ENCODE peak calls at places on chromosomes 16 and 17, in six cellular contexts. L, Z, N, K, X and D are unnamed samples.

GRCh38 chr17:73798111-73798748 is 154.0 kb upstream of the SDK2 start:
- DNase-seq in L (no peak), X (peak), N (peak), K (peak), Z (peak), D (peak)

GRCh38 chr17:46872421-46872820 is 21.0 kb downstream of the WNT9B start:
- DNase-seq in N (no peak), Z (no peak), X (no peak), K (no peak), L (no peak), D (no peak)

GRCh38 chr16:27154573-27155521 is 48.5 kb upstream of the KDM8 start:
- DNase-seq in L (peak), N (peak), X (peak), K (peak), Z (peak), D (peak)

GRCh38 chr16:77190190-77190477 is 856 bp upstream of the MON1B start:
- DNase-seq in L (no peak), N (no peak), Z (no peak), X (no peak), K (no peak), D (no peak)

GRCh38 chr16:10743227-10743609 is 424 bp upstream of the NUBP1 start:
- DNase-seq in X (no peak), L (no peak), K (no peak), Z (no peak), N (no peak), D (no peak)

GRCh38 chr17:69539781-69540319 is 125.4 kb downstream of the MAP2K6 start:
- DNase-seq in X (peak), Z (no peak), K (peak), N (peak), L (no peak), D (peak)

GRCh38 chr17:58049533-58049932 is 33.7 kb upstream of the DYNLL2 start:
- DNase-seq in K (no peak), X (no peak), Z (no peak), N (no peak), L (no peak), D (no peak)

GRCh38 chr17:65220732-65221131 is 83.6 kb downstream of the RGS9 start:
- DNase-seq in X (no peak), N (no peak), L (no peak), Z (no peak), K (no peak), D (peak)

GRCh38 chr16:2339521-2340484 is 725 bp downstream of the ABCA3 start:
- DNase-seq in L (peak), X (peak), Z (peak), K (no peak), N (peak), D (peak)

GRCh38 chr17:46885415-46885814 is 34.0 kb downstream of the WNT9B start:
- DNase-seq in K (no peak), N (no peak), Z (no peak), L (no peak), X (no peak), D (no peak)

GRCh38 chr17:30808785-30809286 is 15.7 kb downstream of the CRLF3 start:
- DNase-seq in X (no peak), N (no peak), Z (no peak), K (peak), L (no peak), D (no peak)

GRCh38 chr16:63981639-63982038 is 1140.2 kb downstream of the CDH11 start:
- DNase-seq in X (no peak), Z (no peak), K (no peak), L (no peak), N (no peak), D (no peak)

GRCh38 chr17:31008374-31009035 is 37.7 kb downstream of the RNF135 start:
- DNase-seq in X (no peak), Z (peak), L (no peak), K (peak), N (peak), D (peak)

GRCh38 chr17:48113201-48113676 is 5.7 kb downstream of the SNX11 start:
- DNase-seq in N (no peak), Z (no peak), X (no peak), K (no peak), L (no peak), D (peak)

GRCh38 chr17:76697702-76698465 is 12.9 kb downstream of the MXRA7 start:
- DNase-seq in L (peak), X (no peak), Z (no peak), K (no peak), N (peak), D (peak)

GRCh38 chr17:38879878-38880727 is 10.2 kb downstream of the LASP1 start:
- DNase-seq in L (no peak), X (peak), N (peak), K (peak), Z (peak), D (peak)

GRCh38 chr16:4481965-4482364 is 5.8 kb downstream of the HMOX2 start:
- DNase-seq in Z (no peak), X (no peak), L (no peak), K (no peak), N (no peak), D (no peak)

GRCh38 chr17:32261521-32261792 is 4.2 kb upstream of the RHBDL3 start:
- DNase-seq in N (no peak), X (peak), Z (no peak), K (peak), L (no peak), D (peak)

GRCh38 chr16:52743702-52744101 is 196.8 kb upstream of the TOX3 start:
- DNase-seq in K (no peak), N (no peak), L (no peak), X (no peak), Z (no peak), D (no peak)

GRCh38 chr16:50841081-50841886 is 99.4 kb downstream of the CYLD start:
- DNase-seq in K (peak), L (no peak), N (peak), X (no peak), Z (peak), D (peak)

GRCh38 chr16:5041604-5042133 is 7.9 kb upstream of the NAGPA start:
- DNase-seq in X (no peak), K (peak), L (no peak), Z (no peak), N (peak), D (peak)

GRCh38 chr17:50532452-50533024 is at the start of gene EPN3:
- DNase-seq in Z (peak), X (no peak), N (no peak), K (no peak), L (no peak), D (no peak)

GRCh38 chr17:77098884-77099545 is 41.8 kb upstream of the SEC14L1 start:
- DNase-seq in L (no peak), K (peak), N (peak), Z (peak), X (no peak), D (peak)

GRCh38 chr16:15874745-15875314 is 13.6 kb downstream of the CEP20 start:
- DNase-seq in L (peak), Z (peak), X (peak), K (peak), N (peak), D (peak)

GRCh38 chr16:54055864-54056263 is 230.7 kb downstream of the IRX3 start:
- DNase-seq in L (no peak), X (no peak), Z (no peak), K (no peak), N (no peak), D (peak)

GRCh38 chr17:45813051-45813731 is 29.1 kb downstream of the CRHR1 start:
- DNase-seq in L (no peak), X (no peak), N (no peak), Z (no peak), K (peak), D (peak)

GRCh38 chr16:15810411-15810810 is 46.4 kb downstream of the MYH11 start:
- DNase-seq in N (no peak), X (no peak), Z (no peak), K (no peak), L (no peak), D (no peak)

GRCh38 chr17:79045001-79045729 is 21.2 kb downstream of the C1QTNF1 start:
- DNase-seq in K (no peak), Z (no peak), N (no peak), X (no peak), L (no peak), D (no peak)
- TF ChIP-seq CTCF in K (no peak), Z (no peak), N (no peak), X (no peak), L (no peak), D (no peak)

GRCh38 chr17:8162997-8163977 is 539 bp upstream of the VAMP2 start:
- DNase-seq in X (no peak), Z (peak), K (no peak), L (no peak), N (no peak), D (no peak)

GRCh38 chr17:8163978-8164814 is 1.4 kb upstream of the VAMP2 start:
- DNase-seq in N (peak), L (no peak), K (no peak), Z (peak), X (peak), D (no peak)

GRCh38 chr17:8166731-8167130 is 4.0 kb upstream of the VAMP2 start:
- DNase-seq in K (no peak), N (no peak), Z (no peak), L (no peak), X (no peak), D (no peak)

GRCh38 chr17:8162232-8162996 is at the start of gene VAMP2:
- DNase-seq in X (peak), L (peak), N (peak), K (peak), Z (peak), D (peak)

DNA sequence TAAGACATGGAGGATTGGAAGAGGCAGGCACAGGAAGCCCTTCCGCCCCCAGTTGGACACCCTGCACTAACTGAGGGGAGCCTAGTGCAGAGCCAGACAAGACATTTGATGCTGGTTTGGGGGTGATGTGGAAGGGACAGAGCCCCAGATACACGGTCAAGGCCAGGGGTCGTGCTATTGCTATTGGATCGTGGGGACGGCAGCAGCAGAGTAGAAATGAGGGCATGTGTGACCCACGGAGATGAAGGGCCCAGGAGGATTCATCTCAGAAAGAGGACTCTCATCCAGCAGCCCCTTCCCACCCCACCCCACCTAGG is 2.0 kb upstream of the VAMP2 start:
- DNase-seq in Z (no peak), N (no peak), L (no peak), K (no peak), X (no peak), D (no peak)
- H3K4me3 ChIP-seq in Z (no peak), N (no peak), L (no peak), K (no peak), X (no peak), D (no peak)

GRCh38 chr16:6231351-6231750 is 1101.3 kb upstream of the RBFOX1 start:
- DNase-seq in Z (no peak), L (no peak), K (no peak), N (no peak), X (no peak), D (no peak)
- TF ChIP-seq CTCF in Z (no peak), L (no peak), K (no peak), N (no peak), X (no peak), D (no peak)

GRCh38 chr17:72342061-72342460 is 221.2 kb downstream of the SOX9 start:
- DNase-seq in L (no peak), N (no peak), Z (no peak), K (no peak), X (no peak), D (no peak)

GRCh38 chr17:72343911-72344310 is 223.1 kb downstream of the SOX9 start:
- DNase-seq in N (no peak), Z (no peak), L (no peak), K (peak), X (no peak), D (no peak)

GRCh38 chr17:72340836-72341235 is 220.0 kb downstream of the SOX9 start:
- DNase-seq in Z (no peak), N (no peak), K (no peak), X (no peak), L (no peak), D (peak)

GRCh38 chr17:72344613-72345012 is 223.8 kb downstream of the SOX9 start:
- DNase-seq in Z (no peak), X (no peak), K (no peak), N (no peak), L (no peak), D (no peak)

DNA sequence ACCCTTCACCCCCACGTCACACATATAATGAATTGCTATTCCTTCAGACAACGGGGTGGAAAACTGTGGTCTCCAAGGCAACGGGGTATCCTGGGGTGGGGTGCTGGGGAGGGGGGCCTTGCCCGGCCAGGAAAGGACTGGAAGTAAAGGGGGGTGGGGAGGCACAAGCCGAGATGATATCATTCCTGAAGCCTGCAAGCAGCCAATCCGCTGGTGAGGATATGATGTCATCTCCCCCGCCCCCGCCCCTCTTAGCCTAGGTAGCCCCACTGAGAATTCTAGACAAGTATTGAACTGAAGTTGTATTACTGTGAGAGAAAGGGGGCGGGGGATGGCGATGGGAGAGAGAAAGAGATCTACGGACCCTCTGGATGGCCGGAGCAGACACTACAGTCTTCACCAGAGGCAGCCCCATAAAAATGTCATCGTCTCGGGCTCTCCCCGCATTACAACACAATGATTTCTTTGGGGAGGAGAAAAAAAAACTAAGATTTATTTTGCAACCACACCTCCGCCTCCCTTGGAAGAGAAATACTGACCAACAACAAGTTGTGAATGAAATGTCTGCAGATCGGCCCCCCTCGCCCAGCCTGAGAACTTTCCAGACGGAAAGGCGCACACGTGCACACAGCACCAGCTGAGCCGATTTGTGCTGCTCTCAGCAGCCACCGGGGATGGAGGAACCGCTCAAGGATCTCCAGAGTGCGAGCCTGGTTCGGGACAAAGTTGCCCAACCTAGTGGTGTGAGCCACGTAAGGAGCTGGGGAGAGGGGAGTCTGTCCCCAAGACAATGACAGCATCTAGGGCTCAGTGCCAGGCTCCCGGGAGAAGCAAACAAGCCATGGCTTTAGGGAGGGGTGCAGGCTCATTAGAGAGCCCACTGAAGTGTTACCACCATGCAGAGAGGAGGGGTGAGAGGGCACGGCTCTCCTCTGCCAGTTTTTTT is 222.0 kb downstream of the SOX9 start:
- DNase-seq in N (no peak), L (peak), X (no peak), Z (no peak), K (no peak), D (peak)
- H3K4me3 ChIP-seq in N (no peak), L (no peak), X (no peak), Z (no peak), K (no peak), D (no peak)

GRCh38 chr16:17949713-17950112 is 386.8 kb downstream of the NPIPA8 start:
- DNase-seq in L (no peak), Z (no peak), K (no peak), X (no peak), N (no peak), D (no peak)

GRCh38 chr16:17947165-17947564 is 389.4 kb downstream of the NPIPA8 start:
- DNase-seq in L (no peak), X (no peak), N (no peak), Z (no peak), K (no peak), D (no peak)

GRCh38 chr16:17947637-17948036 is 388.9 kb downstream of the NPIPA8 start:
- DNase-seq in K (no peak), X (no peak), Z (no peak), N (no peak), L (no peak), D (no peak)

DNA sequence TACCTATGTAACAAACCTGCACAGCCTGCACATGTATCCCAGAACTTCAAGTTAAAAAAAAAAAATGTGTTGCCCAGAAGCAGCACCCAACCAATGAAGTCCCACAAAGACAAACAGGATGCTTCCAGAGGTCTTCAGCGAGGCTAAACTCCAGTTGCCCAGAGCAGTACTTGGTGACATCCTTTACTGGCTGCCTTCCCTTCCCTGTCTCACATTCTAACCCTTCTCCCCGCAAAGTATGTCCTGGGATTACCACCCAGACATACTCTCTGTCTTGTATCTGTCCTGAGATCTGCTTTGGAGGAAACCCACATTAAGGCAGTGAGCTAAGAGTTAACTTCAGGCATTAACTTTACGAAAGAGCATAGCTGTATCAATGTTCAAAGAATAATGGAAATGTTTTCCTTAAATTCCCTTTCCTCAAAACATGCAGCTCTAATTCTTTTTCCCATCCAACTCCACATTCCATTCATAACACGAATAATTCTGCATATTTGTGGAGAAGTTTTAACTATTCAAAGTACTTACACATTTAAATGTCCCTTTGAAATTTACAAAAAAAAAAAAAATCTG is 385.2 kb downstream of the NPIPA8 start:
- DNase-seq in L (no peak), K (no peak), X (no peak), Z (no peak), N (peak), D (no peak)
- TF ChIP-seq CTCF in L (no peak), K (no peak), X (no peak), Z (no peak), N (no peak), D (no peak)

GRCh38 chr17:17722906-17723353 is 41.7 kb downstream of the RAI1 start:
- DNase-seq in K (no peak), X (no peak), N (no peak), Z (no peak), L (no peak), D (no peak)

GRCh38 chr17:17724991-17725852 is 44.0 kb downstream of the RAI1 start:
- DNase-seq in N (no peak), Z (no peak), K (no peak), L (no peak), X (no peak), D (no peak)

GRCh38 chr17:17725853-17726720 is 44.8 kb downstream of the RAI1 start:
- DNase-seq in X (no peak), N (no peak), Z (no peak), L (no peak), K (no peak), D (no peak)

GRCh38 chr17:17723354-17724261 is 42.4 kb downstream of the RAI1 start:
- DNase-seq in N (peak), K (peak), L (peak), Z (no peak), X (no peak), D (peak)

GRCh38 chr17:17724307-17724921 is 43.2 kb downstream of the RAI1 start:
- DNase-seq in X (no peak), Z (no peak), K (peak), L (peak), N (peak), D (peak)
- H3K4me3 ChIP-seq in X (no peak), Z (no peak), K (peak), L (peak), N (peak), D (peak)

DNA sequence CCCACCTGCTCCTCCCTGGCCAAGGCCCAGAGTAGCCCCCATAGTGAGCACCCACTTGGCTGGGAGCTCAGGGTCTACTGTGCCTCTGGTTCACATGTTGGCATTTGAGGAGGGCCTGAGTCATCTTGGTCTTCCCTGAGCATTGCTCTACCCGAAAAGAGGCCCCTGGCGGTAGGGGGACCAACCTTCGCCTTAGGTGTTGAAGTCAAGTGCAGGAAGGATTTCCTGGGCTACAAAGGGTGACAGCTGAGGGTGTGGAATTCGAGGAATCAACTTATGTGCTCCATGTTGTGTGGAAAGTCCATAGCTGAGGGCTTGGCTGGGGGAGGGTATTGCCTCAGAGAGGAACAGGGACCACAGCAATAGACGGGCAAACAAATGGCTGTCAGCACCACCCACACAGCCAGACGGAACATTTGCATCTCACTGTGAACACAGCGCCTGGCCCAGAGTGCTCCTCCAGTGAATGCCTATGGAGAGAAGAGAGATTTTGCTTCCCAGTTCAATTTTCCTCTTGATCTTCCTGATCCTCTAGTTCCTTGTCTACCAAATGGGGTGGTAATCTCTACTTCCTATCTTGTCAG is 35.6 kb upstream of the NGFR start:
- DNase-seq in N (no peak), K (no peak), Z (no peak), L (no peak), X (no peak), D (no peak)
- TF ChIP-seq CTCF in N (no peak), K (no peak), Z (no peak), L (no peak), X (no peak), D (no peak)

GRCh38 chr17:15782809-15783208 is 50.7 kb downstream of the TBC1D26 start:
- DNase-seq in K (peak), X (no peak), N (peak), Z (peak), L (no peak), D (peak)
- H3K4me3 ChIP-seq in K (peak), X (no peak), N (peak), Z (no peak), L (no peak), D (peak)